ENCODE peak calls at places on chromosome 10, in seven cellular contexts. J, T, E, C, Z, I and G are unnamed samples.

GRCh38 chr10:101001225-101002035 is 1.8 kb downstream of the LZTS2 start:
- DNase-seq in Z (no peak), I (no peak), E (no peak), C (no peak), J (no peak), T (no peak), G (no peak)

GRCh38 chr10:30833625-30833970 is 198.1 kb downstream of the ZNF438 start:
- DNase-seq in J (no peak), C (no peak), T (no peak), Z (no peak), I (no peak), E (no peak), G (no peak)

GRCh38 chr10:95430231-95430951 is 130.8 kb downstream of the SORBS1 start:
- DNase-seq in Z (no peak), C (peak; percentile 79), J (peak; percentile 21), E (peak; percentile 79), I (peak; percentile 36), T (peak; percentile 39), G (peak; percentile 15)

GRCh38 chr10:43913676-43914235 is 265.1 kb upstream of the ZNF32 start:
- DNase-seq in J (no peak), C (no peak), I (no peak), Z (no peak), E (no peak), T (no peak), G (no peak)

GRCh38 chr10:76736848-76737495 is 900.6 kb downstream of the KCNMA1 start:
- DNase-seq in I (no peak), E (no peak), C (no peak), T (no peak), J (no peak), Z (no peak), G (no peak)

GRCh38 chr10:80537086-80537704 is 507 bp upstream of the SH2D4B start:
- DNase-seq in Z (no peak), T (no peak), C (no peak), I (no peak), J (no peak), E (no peak), G (no peak)

GRCh38 chr10:73791871-73792400 is 6.5 kb downstream of the ZSWIM8 start:
- DNase-seq in I (no peak), C (no peak), T (no peak), J (no peak), E (no peak), Z (no peak), G (no peak)

GRCh38 chr10:37623506-37623905 is 233.9 kb downstream of the ZNF248 start:
- DNase-seq in C (no peak), Z (no peak), E (no peak), I (no peak), J (no peak), T (no peak), G (no peak)

GRCh38 chr10:119211176-119211575 is 3.8 kb downstream of the GRK5 start:
- DNase-seq in E (no peak), J (no peak), I (no peak), Z (no peak), C (no peak), T (no peak), G (no peak)

GRCh38 chr10:93309062-93309461 is 173.1 kb downstream of the MYOF start:
- DNase-seq in Z (no peak), J (no peak), C (no peak), I (no peak), E (no peak), T (no peak), G (no peak)

GRCh38 chr10:12608761-12609160 is 259.4 kb downstream of the CAMK1D start:
- DNase-seq in J (no peak), I (no peak), C (no peak), E (no peak), T (no peak), Z (no peak), G (no peak)

GRCh38 chr10:130403153-130403890 is 267.1 kb downstream of the GLRX3 start:
- DNase-seq in J (no peak), T (no peak), C (no peak), Z (no peak), I (no peak), E (no peak), G (no peak)

GRCh38 chr10:32971536-32972091 is 13.6 kb upstream of the ITGB1 start:
- DNase-seq in J (no peak), Z (no peak), E (no peak), T (no peak), C (no peak), I (no peak), G (no peak)

GRCh38 chr10:68301790-68302502 is 29.9 kb upstream of the HNRNPH3 start:
- DNase-seq in C (peak; percentile 84), E (peak; percentile 61), I (peak; percentile 18), Z (no peak), J (no peak), T (peak; percentile 7), G (peak; percentile 20)

GRCh38 chr10:48444266-48444665 is 137.8 kb downstream of the MAPK8 start:
- DNase-seq in C (peak; percentile 77), E (peak; percentile 68), I (no peak), J (no peak), Z (no peak), T (no peak), G (no peak)

GRCh38 chr10:65273063-65273462 is 1652.8 kb upstream of the LRRTM3 start:
- DNase-seq in I (no peak), T (no peak), J (no peak), E (no peak), C (no peak), Z (no peak), G (no peak)

GRCh38 chr10:59360605-59361515 is 1.5 kb downstream of the FAM13C start:
- DNase-seq in I (no peak), E (no peak), J (no peak), T (no peak), Z (no peak), C (no peak), G (no peak)

GRCh38 chr10:86182150-86182549 is 184.4 kb downstream of the GRID1 start:
- DNase-seq in I (no peak), Z (no peak), J (no peak), E (no peak), C (no peak), T (no peak), G (no peak)

GRCh38 chr10:71032887-71033286 is 144.5 kb upstream of the PCBD1 start:
- DNase-seq in J (no peak), T (no peak), E (no peak), I (no peak), Z (no peak), C (no peak), G (no peak)

GRCh38 chr10:112471878-112472487 is 25.0 kb downstream of the VTI1A start:
- DNase-seq in Z (no peak), E (peak; percentile 60), T (peak; percentile 21), I (peak; percentile 33), C (peak; percentile 96), J (no peak), G (no peak)

GRCh38 chr10:59839576-59839975 is 66.8 kb downstream of the CCDC6 start:
- DNase-seq in T (no peak), Z (no peak), C (peak; percentile 39), I (no peak), E (no peak), J (no peak), G (no peak)